ENCODE peak calls at places on chromosomes 1 and 21, in five cellular contexts. P is choroid plexus epithelial cell; R is coronary artery; Q is dorsolateral prefrontal cortex; L is naive thymus-derived CD4-positive, alpha-beta T cell. S is an unnamed sample.

GRCh38 chr21:32184059-32184458 is 94.8 kb downstream of the MIS18A start:
- DNase-seq in P (no peak), R (no peak), Q (no peak), L (no peak), S (no peak)

GRCh38 chr21:39105341-39105765 is 77.9 kb downstream of the PSMG1 start:
- DNase-seq in P (peak; percentile 50), R (peak; percentile 46), Q (no peak), L (no peak), S (peak; percentile 25)

GRCh38 chr1:36133484-36133883 is 8.5 kb upstream of the COL8A2 start:
- DNase-seq in P (peak; percentile 67), R (no peak), Q (no peak), L (no peak), S (peak; percentile 92)

GRCh38 chr1:89425056-89425455 is 61.2 kb downstream of the GBP6 start:
- DNase-seq in P (no peak), R (no peak), Q (no peak), L (no peak), S (no peak)

GRCh38 chr1:20317471-20317870 is 26.8 kb downstream of the VWA5B1 start:
- DNase-seq in P (no peak), R (no peak), Q (no peak), L (no peak), S (no peak)

GRCh38 chr1:98389809-98390208 is 271.7 kb upstream of the SNX7 start:
- DNase-seq in P (peak; percentile 92), R (no peak), Q (no peak), L (no peak), S (peak; percentile 63)

GRCh38 chr21:44304846-44305245 is 5.0 kb downstream of the PFKL start:
- DNase-seq in P (peak; percentile 60), R (no peak), Q (peak; percentile 50), L (peak; percentile 53), S (peak; percentile 55)

GRCh38 chr21:32463889-32464300 is 51.4 kb downstream of the EVA1C start:
- DNase-seq in P (peak; percentile 94), R (no peak), Q (no peak), L (no peak), S (peak; percentile 98)

GRCh38 chr1:219126267-219126862 is 47.3 kb upstream of the LYPLAL1 start:
- DNase-seq in P (no peak), R (no peak), Q (no peak), L (no peak), S (peak; percentile 34)

GRCh38 chr1:167465751-167466150 is 52.6 kb downstream of the CD247 start:
- DNase-seq in P (no peak), R (no peak), Q (no peak), L (no peak), S (no peak)

GRCh38 chr21:27571706-27572105 is 604.8 kb upstream of the ADAMTS5 start:
- DNase-seq in P (peak; percentile 85), R (no peak), Q (no peak), L (no peak), S (peak; percentile 55)

GRCh38 chr1:177130426-177130825 is 34.1 kb downstream of the ASTN1 start:
- DNase-seq in P (no peak), R (no peak), Q (no peak), L (no peak), S (no peak)

GRCh38 chr1:166253076-166253779 is 86.4 kb upstream of the FAM78B start:
- DNase-seq in P (no peak), R (no peak), Q (no peak), L (no peak), S (no peak)

GRCh38 chr1:56911098-56911497 is 54.7 kb downstream of the C8B start:
- DNase-seq in P (no peak), R (no peak), Q (no peak), L (no peak), S (peak; percentile 17)

GRCh38 chr1:22739648-22740385 is 29.2 kb downstream of the EPHB2 start:
- DNase-seq in P (peak; percentile 84), R (no peak), Q (no peak), L (no peak), S (peak; percentile 95)

GRCh38 chr1:205321959-205322283 is 376 bp upstream of the NUAK2 start:
- DNase-seq in P (no peak), R (no peak), Q (no peak), L (no peak), S (no peak)
- H3K4me3 ChIP-seq in P (peak overlapping the region; percentile 92), R (peak overlapping the region; percentile 72), Q (peak overlapping the region; percentile 83), L (peak overlapping the region; percentile 95), S (no peak overlapping the region)

DNA sequence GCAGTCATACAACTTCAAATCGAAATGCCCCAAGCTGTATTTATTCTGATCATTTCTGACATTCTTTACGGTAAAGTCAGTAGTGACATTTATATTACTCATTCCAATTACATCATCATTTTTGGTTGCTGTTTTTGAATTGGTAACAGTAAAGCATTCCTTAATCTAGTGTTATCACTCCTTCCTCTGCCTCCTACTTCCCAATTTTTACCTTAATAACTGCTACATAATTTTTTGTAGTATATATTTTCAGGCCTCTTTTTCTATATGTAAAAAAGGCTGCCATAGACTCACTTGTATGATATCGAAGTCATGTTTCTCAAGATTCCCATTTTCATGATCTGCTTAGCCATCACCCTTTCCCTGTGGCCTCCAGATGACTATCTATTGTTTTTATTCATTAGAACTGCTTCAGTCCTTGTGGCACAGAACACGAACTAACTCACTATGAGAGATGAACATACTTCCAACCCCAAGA is 167.2 kb downstream of the RUNX1 start:
- DNase-seq in P (peak; percentile 84), R (no peak), Q (no peak), L (no peak), S (peak; percentile 85)
- H3K4me3 ChIP-seq in P (peak overlapping the region; percentile 20), R (peak overlapping the region; percentile 35), Q (no peak overlapping the region), L (no peak overlapping the region), S (peak overlapping the region; percentile 35)

DNA sequence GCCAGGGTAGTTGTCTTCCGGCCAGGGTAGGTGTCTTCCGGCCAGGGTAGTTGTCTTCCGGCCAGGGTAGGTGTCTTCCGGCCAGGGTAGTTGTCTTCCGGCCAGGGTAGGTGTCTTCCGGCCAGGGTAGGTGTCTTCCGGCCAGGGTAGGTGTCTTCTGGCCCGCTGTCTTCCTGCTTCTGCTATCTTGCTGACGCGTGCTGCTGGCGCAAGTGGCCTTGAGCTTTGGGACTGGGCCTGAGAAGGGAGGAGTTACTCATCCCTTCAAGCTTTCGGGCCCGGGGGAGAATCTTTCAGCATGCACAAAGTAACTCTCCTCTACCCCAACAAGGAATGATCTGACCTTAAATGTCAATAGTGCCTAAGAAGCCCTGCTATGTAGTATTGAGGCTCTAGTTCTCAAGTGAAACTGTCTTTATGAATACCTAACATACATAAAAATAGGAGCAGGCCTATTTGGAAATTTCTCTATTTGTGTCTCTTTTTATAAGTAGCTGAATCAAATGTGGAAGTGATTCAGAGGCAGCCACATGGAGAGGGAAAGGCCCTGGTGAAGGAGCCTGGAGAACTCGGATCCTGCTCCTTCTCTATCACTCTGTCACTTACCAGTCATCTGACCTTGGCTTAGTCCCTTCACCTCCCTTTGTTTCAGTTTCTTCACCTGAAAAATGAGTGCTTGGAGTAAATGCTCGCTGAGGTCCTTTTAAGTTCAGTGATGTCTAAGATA is 65.6 kb downstream of the RGL1 start:
- DNase-seq in P (peak; percentile 18), R (no peak), Q (no peak), L (no peak), S (peak; percentile 62)
- H3K4me3 ChIP-seq in P (no peak overlapping the region), R (no peak overlapping the region), Q (no peak overlapping the region), L (no peak overlapping the region), S (no peak overlapping the region)

GRCh38 chr1:21337459-21337930 is 47.2 kb upstream of the ECE1 start:
- DNase-seq in P (no peak), R (no peak), Q (no peak), L (no peak), S (no peak)
- H3K4me3 ChIP-seq in P (no peak overlapping the region), R (peak overlapping the region; percentile 51), Q (no peak overlapping the region), L (no peak overlapping the region), S (no peak overlapping the region)

GRCh38 chr1:3351300-3352083 is 103.0 kb upstream of the ARHGEF16 start:
- DNase-seq in P (no peak), R (no peak), Q (no peak), L (no peak), S (no peak)
- H3K4me3 ChIP-seq in P (no peak overlapping the region), R (peak overlapping the region; percentile 46), Q (no peak overlapping the region), L (no peak overlapping the region), S (no peak overlapping the region)

GRCh38 chr1:243416510-243416909 is 160.7 kb downstream of the SDCCAG8 start:
- DNase-seq in P (no peak), R (no peak), Q (no peak), L (no peak), S (no peak)

GRCh38 chr1:243420968-243421675 is 165.3 kb downstream of the SDCCAG8 start:
- DNase-seq in P (peak; percentile 25), R (no peak), Q (no peak), L (no peak), S (peak; percentile 13)

GRCh38 chr1:243420369-243420768 is 164.5 kb downstream of the SDCCAG8 start:
- DNase-seq in P (no peak), R (no peak), Q (no peak), L (no peak), S (no peak)

GRCh38 chr1:243422362-243422761 is 166.5 kb downstream of the SDCCAG8 start:
- DNase-seq in P (no peak), R (no peak), Q (no peak), L (no peak), S (no peak)

DNA sequence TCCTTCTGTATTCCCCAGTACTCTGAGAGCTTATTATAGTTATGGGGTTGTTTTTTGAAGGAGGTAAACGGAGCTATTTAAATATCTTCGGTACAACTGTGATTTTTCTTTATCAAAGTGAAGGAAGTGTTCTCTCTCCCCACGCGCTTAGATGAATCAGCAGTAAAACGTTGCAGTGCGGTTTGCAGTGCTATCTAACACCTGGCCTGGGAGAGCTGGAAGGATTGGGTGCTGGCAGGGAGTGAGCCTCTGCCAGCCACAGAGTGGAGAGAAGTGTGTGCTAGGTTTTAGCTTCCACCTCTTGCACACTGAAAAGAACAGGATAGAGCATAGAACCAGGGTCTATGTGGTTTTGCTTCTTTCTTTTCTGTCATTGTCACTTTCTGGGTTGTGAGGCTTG is 165.9 kb downstream of the SDCCAG8 start:
- DNase-seq in P (peak; percentile 94), R (no peak), Q (no peak), L (peak; percentile 31), S (peak; percentile 81)
- H3K4me3 ChIP-seq in P (peak overlapping the region; percentile 15), R (no peak overlapping the region), Q (peak overlapping the region; percentile 56), L (peak overlapping the region; percentile 6), S (peak overlapping the region; percentile 4)

S was measured in fibroblast of pulmonary artery.